ENCODE peak calls at places on chromosome 12, in eight cellular contexts. B is upper lobe of right lung; T is transverse colon; K is colonic mucosa; L is adrenal gland; Y is hepatocyte; R is tibial nerve; I is CD4-positive, alpha-beta T cell. M is an unnamed sample. For H3K27me3, the result is how much of the 10 kb centered on the place peaks cover.

GRCh38 chr12:6461401-6462233 is 8.9 kb downstream of the VAMP1 start:
- DNase-seq in K (peak), Y (no peak), B (peak), L (peak), R (peak), T (peak), I (peak), M (peak)

GRCh38 chr12:58980768-58981167 is 60.5 kb upstream of the LRIG3 start:
- DNase-seq in Y (no peak), L (no peak), I (no peak), T (no peak), K (no peak), B (no peak), R (no peak), M (no peak)

GRCh38 chr12:127025545-127025944 is 1241.4 kb upstream of the TMEM132C start:
- DNase-seq in K (no peak), L (no peak), I (no peak), B (no peak), R (no peak), Y (no peak), T (no peak), M (no peak)

GRCh38 chr12:63805704-63806672 is 26.3 kb downstream of the RXYLT1 start:
- DNase-seq in B (no peak), R (no peak), I (no peak), K (peak), T (peak), Y (no peak), L (no peak), M (no peak)

GRCh38 chr12:18446245-18446644 is 184.9 kb downstream of the PIK3C2G start:
- DNase-seq in T (no peak), L (no peak), I (no peak), R (no peak), Y (no peak), K (no peak), B (no peak), M (no peak)

GRCh38 chr12:47437570-47437969 is 268.3 kb downstream of the RPAP3 start:
- DNase-seq in B (no peak), K (no peak), I (no peak), Y (no peak), T (no peak), L (no peak), R (no peak), M (no peak)

GRCh38 chr12:96313606-96314005 is 86.6 kb downstream of the CDK17 start:
- DNase-seq in T (no peak), K (no peak), R (no peak), B (no peak), Y (no peak), L (no peak), I (no peak), M (no peak)

GRCh38 chr12:124004233-124004875 is 31.3 kb downstream of the ZNF664 start:
- DNase-seq in R (no peak), L (no peak), I (no peak), T (no peak), B (no peak), Y (no peak), K (no peak), M (no peak)

GRCh38 chr12:4947297-4947696 is 37.6 kb downstream of the KCNA1 start:
- DNase-seq in I (no peak), T (no peak), L (no peak), Y (no peak), R (no peak), K (no peak), B (no peak), M (no peak)

GRCh38 chr12:126752021-126752420 is 1514.9 kb upstream of the TMEM132C start:
- DNase-seq in Y (no peak), K (no peak), I (no peak), R (no peak), T (no peak), B (no peak), L (no peak), M (no peak)

GRCh38 chr12:126051611-126052107 is 986.4 kb downstream of the AACS start:
- DNase-seq in B (no peak), L (no peak), R (no peak), Y (no peak), K (no peak), T (no peak), I (no peak), M (no peak)

GRCh38 chr12:65586796-65587195 is 237.5 kb upstream of the HMGA2 start:
- DNase-seq in T (no peak), Y (no peak), I (no peak), L (no peak), K (no peak), B (no peak), R (no peak), M (no peak)

GRCh38 chr12:112782921-112783320 is 8.6 kb upstream of the RPH3A start:
- DNase-seq in L (no peak), K (no peak), Y (no peak), T (no peak), B (no peak), I (no peak), R (no peak), M (no peak)

GRCh38 chr12:123061806-123062205 is 81.3 kb downstream of the ARL6IP4 start:
- DNase-seq in B (no peak), K (no peak), T (no peak), Y (no peak), R (no peak), I (no peak), L (no peak), M (no peak)

GRCh38 chr12:84661732-84662326 is 250.8 kb downstream of the SLC6A15 start:
- DNase-seq in T (no peak), Y (no peak), R (no peak), K (no peak), B (no peak), L (no peak), I (no peak), M (peak)

GRCh38 chr12:69514111-69514510 is 43.9 kb downstream of the FRS2 start:
- DNase-seq in I (no peak), Y (no peak), L (no peak), R (no peak), T (no peak), K (no peak), B (no peak), M (no peak)

GRCh38 chr12:50240792-50241114 is 42.6 kb downstream of the LIMA1 start:
- DNase-seq in L (no peak), I (no peak), Y (no peak), T (no peak), B (no peak), R (no peak), K (no peak), M (no peak)

GRCh38 chr12:50242751-50243191 is 40.5 kb downstream of the LIMA1 start:
- DNase-seq in L (no peak), T (no peak), B (no peak), Y (no peak), R (no peak), I (no peak), K (no peak), M (no peak)

GRCh38 chr12:50240096-50240791 is 43.1 kb downstream of the LIMA1 start:
- DNase-seq in Y (no peak), I (no peak), T (no peak), B (no peak), R (no peak), L (no peak), K (no peak), M (no peak)

GRCh38 chr12:50241178-50241577 is 42.1 kb downstream of the LIMA1 start:
- DNase-seq in L (no peak), B (no peak), I (no peak), Y (no peak), K (no peak), T (no peak), R (no peak), M (no peak)

GRCh38 chr12:50239355-50239891 is 43.9 kb downstream of the LIMA1 start:
- DNase-seq in B (no peak), Y (no peak), R (no peak), T (no peak), I (no peak), K (no peak), L (no peak), M (no peak)
- H3K27ac ChIP-seq in B (peak), Y (peak), R (no peak), T (peak), I (no peak), K (peak), L (peak), M (no peak)

DNA sequence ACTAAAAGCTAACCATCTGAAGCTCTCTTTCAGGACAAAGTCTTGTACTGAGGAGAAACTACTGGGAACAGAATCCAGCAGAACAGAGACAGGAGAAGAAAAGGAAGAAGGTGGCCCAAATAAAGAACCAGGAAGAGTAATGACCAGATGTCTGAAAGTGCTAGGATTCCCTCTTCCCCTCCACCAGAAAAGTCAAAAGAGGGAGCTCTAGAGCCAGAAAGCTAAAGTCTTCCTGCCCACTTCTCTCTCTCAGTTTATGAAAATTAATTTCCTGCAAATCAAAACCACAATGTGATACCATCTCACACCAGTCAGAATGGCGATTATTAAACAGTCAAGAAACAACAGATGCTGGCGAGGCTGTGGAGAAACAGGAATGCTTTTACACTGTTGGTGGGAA is 47.2 kb downstream of the SPPL3 start:
- DNase-seq in I (no peak), Y (no peak), K (no peak), B (no peak), R (no peak), L (no peak), T (no peak), M (no peak)
- TF ChIP-seq CTCF in I (peak), Y (peak), K (no peak), B (peak), R (no peak), L (no peak), T (no peak), M (peak)

GRCh38 chr12:114691810-114692557 is 8.0 kb upstream of the TBX3 start:
- DNase-seq in T (no peak), L (peak), R (no peak), Y (no peak), I (no peak), K (no peak), B (no peak), M (no peak)
- H3K27me3 ChIP-seq in T (half or more), L (under half), R (half or more), Y (under half), I (half or more), K (half or more), B (half or more), M (half or more)

GRCh38 chr12:86230516-86231146 is 25.6 kb downstream of the MGAT4C start:
- DNase-seq in Y (no peak), R (no peak), B (no peak), L (no peak), T (no peak), K (no peak), I (no peak), M (peak)
- H3K27ac ChIP-seq in Y (no peak), R (no peak), B (no peak), L (no peak), T (no peak), K (no peak), I (no peak), M (no peak)

DNA sequence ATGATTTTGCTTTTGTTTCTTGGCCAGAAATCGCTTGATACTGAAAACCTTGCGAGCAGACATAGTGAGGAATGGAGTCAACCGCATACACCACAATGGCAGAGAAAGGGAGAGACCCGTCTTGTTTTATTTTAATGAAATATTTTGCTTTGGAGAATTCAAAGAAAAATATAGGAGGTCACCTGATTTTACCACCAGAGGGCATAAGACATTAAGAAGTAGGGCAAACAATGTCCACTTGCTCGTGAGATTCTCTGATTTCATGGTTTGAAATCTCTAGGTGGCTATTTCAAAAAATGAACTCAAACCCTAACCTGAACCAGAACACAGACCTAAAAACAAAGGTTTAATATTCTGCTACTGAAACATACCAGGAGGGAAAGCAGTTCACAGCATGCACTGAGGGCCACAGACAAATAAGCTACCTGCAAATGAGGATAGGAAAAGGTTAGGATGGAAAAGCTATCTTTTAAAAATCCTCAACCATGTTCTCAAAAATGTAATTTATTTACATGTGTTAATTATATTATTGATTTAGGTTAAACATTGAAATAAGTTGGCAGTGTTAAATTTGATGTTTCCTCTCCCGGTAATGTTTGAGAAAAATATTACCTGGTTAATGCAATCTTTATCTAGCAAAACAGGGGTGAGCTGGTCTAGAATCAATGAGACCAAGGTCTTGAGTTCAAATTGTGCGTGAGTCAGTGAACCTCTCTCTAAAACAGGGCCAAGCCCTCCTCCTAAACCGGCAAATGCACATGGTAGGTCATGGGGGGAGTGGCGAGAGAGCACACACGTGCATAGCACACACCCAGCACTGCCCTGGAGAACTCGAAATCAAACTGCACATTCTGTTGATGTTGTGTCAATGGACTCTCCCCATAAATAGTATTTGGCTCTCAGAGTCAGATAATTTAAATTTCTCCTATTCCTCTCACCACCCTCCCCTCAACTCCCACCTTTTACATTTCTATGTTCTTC is 12.5 kb downstream of the IFNG-AS1 start:
- DNase-seq in K (no peak), B (no peak), L (no peak), R (no peak), Y (peak), T (no peak), I (no peak), M (no peak)
- TF ChIP-seq CTCF in K (no peak), B (peak), L (peak), R (no peak), Y (peak), T (no peak), I (no peak), M (peak)

GRCh38 chr12:57763881-57764661 is 2.8 kb downstream of the CYP27B1 start:
- DNase-seq in L (no peak), B (no peak), I (no peak), R (no peak), K (no peak), Y (no peak), T (no peak), M (no peak)

GRCh38 chr12:57760347-57760982 is 5.6 kb downstream of the MARCHF9 start:
- DNase-seq in R (no peak), I (no peak), K (no peak), Y (no peak), B (no peak), T (no peak), L (no peak), M (no peak)

GRCh38 chr12:57759360-57759980 is 4.6 kb downstream of the MARCHF9 start:
- DNase-seq in L (no peak), B (no peak), T (no peak), K (no peak), Y (peak), R (no peak), I (peak), M (no peak)

GRCh38 chr12:57762463-57762862 is 4.4 kb downstream of the CYP27B1 start:
- DNase-seq in K (no peak), Y (no peak), R (no peak), B (no peak), L (no peak), I (no peak), T (no peak), M (no peak)

GRCh38 chr12:57761391-57761998 is 5.4 kb downstream of the CYP27B1 start:
- DNase-seq in B (no peak), I (no peak), T (no peak), L (no peak), K (no peak), Y (no peak), R (no peak), M (no peak)
- H3K27me3 ChIP-seq in B (under half), I (under half), T (under half), L (under half), K (under half), Y (under half), R (under half), M (under half)

GRCh38 chr12:45268672-45269406 is 52.9 kb downstream of the ANO6 start:
- DNase-seq in I (no peak), Y (peak), T (peak), K (peak), B (peak), R (peak), L (peak), M (peak)
- H3K27ac ChIP-seq in I (no peak), Y (peak), T (peak), K (no peak), B (peak), R (peak), L (peak), M (peak)

GRCh38 chr12:120457133-120457532 is 10.9 kb downstream of the GATC start:
- DNase-seq in K (no peak), L (no peak), I (no peak), B (no peak), R (no peak), T (no peak), Y (no peak), M (no peak)
- TF ChIP-seq CTCF in K (no peak), L (no peak), I (peak), B (no peak), R (no peak), T (no peak), Y (peak), M (peak)

M was measured in brain microvascular endothelial cell.